ENCODE peak calls at places on chromosomes 13 and 19, in seven cellular contexts. Q is H1, I is HCT116, M is GM12878, B is K562, S is SK-N-SH, O is HepG2. A is an unnamed sample.

GRCh38 chr19:5498817-5499535 is 43.8 kb downstream of the ZNRF4 start:
- DNase-seq in Q (peak; percentile 67), I (no peak), M (no peak), B (no peak), S (no peak), O (no peak), A (peak; percentile 97)

GRCh38 chr19:30718728-30719127 is 346.5 kb downstream of the ZNF536 start:
- DNase-seq in Q (no peak), I (no peak), M (no peak), B (no peak), S (peak; percentile 53), O (no peak), A (no peak)

GRCh38 chr19:53980553-53981407 is 10.7 kb upstream of the CACNG6 start:
- DNase-seq in Q (no peak), I (peak; percentile 86), M (no peak), B (no peak), S (peak; percentile 62), O (peak; percentile 6), A (peak; percentile 33)

GRCh38 chr19:41626877-41627276 is at the start of gene CEACAM4:
- DNase-seq in Q (no peak), I (no peak), M (no peak), B (no peak), S (no peak), O (no peak), A (no peak)

GRCh38 chr19:14367016-14367415 is 14.2 kb upstream of the ADGRE5 start:
- DNase-seq in Q (no peak), I (no peak), M (no peak), B (no peak), S (no peak), O (no peak), A (no peak)

GRCh38 chr13:46202956-46203355 is 8.8 kb upstream of the LRRC63 start:
- DNase-seq in Q (no peak), I (no peak), M (no peak), B (no peak), S (no peak), O (no peak), A (no peak)

GRCh38 chr19:7971553-7972520 is 28.4 kb upstream of the TIMM44 start:
- DNase-seq in Q (no peak), I (no peak), M (no peak), B (no peak), S (no peak), O (no peak), A (no peak)

GRCh38 chr13:98327326-98328314 is 150.6 kb upstream of the RNF113B start:
- DNase-seq in Q (peak; percentile 43), I (no peak), M (no peak), B (no peak), S (no peak), O (peak; percentile 88), A (peak; percentile 85)

GRCh38 chr13:50085063-50085462 is 69.8 kb downstream of the KCNRG start:
- DNase-seq in Q (no peak), I (no peak), M (no peak), B (no peak), S (no peak), O (peak; percentile 20), A (no peak)

GRCh38 chr19:49983645-49984229 is 22.8 kb upstream of the SIGLEC11 start:
- DNase-seq in Q (no peak), I (peak; percentile 26), M (peak; percentile 19), B (peak; percentile 71), S (peak; percentile 79), O (peak; percentile 58), A (peak; percentile 1)

GRCh38 chr13:18949970-18950369 is 231.7 kb downstream of the TUBA3C start:
- DNase-seq in Q (no peak), I (no peak), M (no peak), B (no peak), S (no peak), O (no peak), A (no peak)

GRCh38 chr13:44921931-44922758 is 67.1 kb downstream of the NUFIP1 start:
- DNase-seq in Q (no peak), I (peak; percentile 29), M (no peak), B (no peak), S (no peak), O (peak; percentile 81), A (no peak)

GRCh38 chr19:7637374-7638256 is 705 bp downstream of the STXBP2 start:
- DNase-seq in Q (no peak), I (no peak), M (no peak), B (peak; percentile 93), S (no peak), O (no peak), A (no peak)

GRCh38 chr19:32662186-32662585 is 12.8 kb downstream of the ANKRD27 start:
- DNase-seq in Q (no peak), I (no peak), M (no peak), B (no peak), S (no peak), O (no peak), A (no peak)

GRCh38 chr13:52804202-52804641 is 44.2 kb downstream of the PCDH8 start:
- DNase-seq in Q (no peak), I (no peak), M (no peak), B (no peak), S (peak; percentile 30), O (no peak), A (no peak)

GRCh38 chr19:50921391-50922315 is 10.5 kb upstream of the KLK4 start:
- DNase-seq in Q (no peak), I (no peak), M (no peak), B (no peak), S (no peak), O (no peak), A (no peak)

GRCh38 chr19:4052114-4052992 is 14.3 kb downstream of the ZBTB7A start:
- DNase-seq in Q (no peak), I (no peak), M (no peak), B (no peak), S (no peak), O (peak; percentile 95), A (no peak)

GRCh38 chr13:42279986-42280385 is 8.0 kb downstream of the AKAP11 start:
- DNase-seq in Q (no peak), I (no peak), M (no peak), B (no peak), S (no peak), O (no peak), A (no peak)

GRCh38 chr13:33284016-33284415 is 1.5 kb downstream of the STARD13 start:
- DNase-seq in Q (no peak), I (no peak), M (no peak), B (no peak), S (no peak), O (no peak), A (no peak)

GRCh38 chr13:33285420-33286124 is at the start of gene STARD13:
- DNase-seq in Q (peak; percentile 74), I (peak; percentile 59), M (peak; percentile 16), B (peak; percentile 28), S (peak; percentile 51), O (peak; percentile 92), A (peak; percentile 81)

GRCh38 chr13:33284916-33285315 is 639 bp downstream of the STARD13 start:
- DNase-seq in Q (no peak), I (no peak), M (no peak), B (no peak), S (no peak), O (peak; percentile 17), A (no peak)

GRCh38 chr13:33281951-33282595 is 3.5 kb downstream of the STARD13 start:
- DNase-seq in Q (no peak), I (no peak), M (no peak), B (no peak), S (no peak), O (no peak), A (no peak)

GRCh38 chr13:33283195-33283910 is 2.2 kb downstream of the STARD13 start:
- DNase-seq in Q (no peak), I (no peak), M (no peak), B (no peak), S (no peak), O (no peak), A (no peak)
- H3K9ac ChIP-seq in Q (no peak overlapping the region), I (no peak overlapping the region), M (no peak overlapping the region), B (no peak overlapping the region), S (peak overlapping the region; percentile 81), O (peak overlapping the region; percentile 83), A (no peak overlapping the region)

GRCh38 chr19:17037966-17038500 is 11.4 kb upstream of the CPAMD8 start:
- DNase-seq in Q (no peak), I (no peak), M (no peak), B (no peak), S (no peak), O (no peak), A (no peak)

GRCh38 chr19:17037184-17037583 is 10.6 kb upstream of the CPAMD8 start:
- DNase-seq in Q (no peak), I (no peak), M (no peak), B (no peak), S (no peak), O (no peak), A (no peak)

GRCh38 chr19:17036640-17037039 is 10.0 kb upstream of the CPAMD8 start:
- DNase-seq in Q (no peak), I (no peak), M (no peak), B (no peak), S (no peak), O (no peak), A (no peak)

GRCh38 chr19:17031741-17032140 is 5.1 kb upstream of the CPAMD8 start:
- DNase-seq in Q (no peak), I (no peak), M (no peak), B (no peak), S (no peak), O (no peak), A (no peak)

DNA sequence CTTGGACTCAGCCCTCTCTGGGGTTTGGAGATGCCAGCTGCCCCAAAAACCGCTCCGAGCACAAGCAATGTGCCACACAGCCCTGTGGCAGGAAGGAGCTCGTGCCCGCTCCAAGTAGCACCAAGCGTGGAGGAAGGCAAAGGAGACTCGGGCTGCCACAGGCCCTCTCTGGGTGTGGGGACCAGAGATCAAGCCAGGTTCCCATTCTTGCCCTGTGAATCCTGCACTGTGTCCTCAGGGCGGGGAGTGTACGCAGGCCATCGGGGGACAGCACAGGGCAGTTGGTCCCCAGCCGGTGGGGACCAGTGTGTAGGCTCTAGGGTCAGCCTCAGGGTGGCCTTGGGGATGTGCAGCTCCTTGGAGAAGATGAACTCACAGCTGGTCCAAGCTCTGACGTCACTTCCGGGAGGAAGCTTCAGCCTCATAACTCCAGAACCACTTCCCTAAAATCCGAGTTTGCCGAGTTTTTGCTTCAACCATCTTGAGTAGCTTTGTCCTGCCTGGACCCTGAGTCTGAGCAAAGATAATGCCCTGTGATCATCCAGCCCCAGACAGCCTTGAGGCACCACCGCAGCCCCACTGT is 9.3 kb upstream of the CPAMD8 start:
- DNase-seq in Q (no peak), I (no peak), M (no peak), B (peak; percentile 45), S (no peak), O (no peak), A (no peak)
- TF ChIP-seq YY1 in Q (no peak), I (no peak), M (no peak), B (no peak), S (no peak), O (no peak), A (no peak)

GRCh38 chr13:28531195-28531955 is 36.4 kb upstream of the FLT1 start:
- DNase-seq in Q (peak; percentile 27), I (no peak), M (no peak), B (no peak), S (peak; percentile 48), O (no peak), A (no peak)
- H3K9ac ChIP-seq in Q (peak overlapping the region; percentile 6), I (peak overlapping the region; percentile 35), M (no peak overlapping the region), B (peak overlapping the region; percentile 75), S (no peak overlapping the region), O (no peak overlapping the region), A (peak overlapping the region; percentile 69)

DNA sequence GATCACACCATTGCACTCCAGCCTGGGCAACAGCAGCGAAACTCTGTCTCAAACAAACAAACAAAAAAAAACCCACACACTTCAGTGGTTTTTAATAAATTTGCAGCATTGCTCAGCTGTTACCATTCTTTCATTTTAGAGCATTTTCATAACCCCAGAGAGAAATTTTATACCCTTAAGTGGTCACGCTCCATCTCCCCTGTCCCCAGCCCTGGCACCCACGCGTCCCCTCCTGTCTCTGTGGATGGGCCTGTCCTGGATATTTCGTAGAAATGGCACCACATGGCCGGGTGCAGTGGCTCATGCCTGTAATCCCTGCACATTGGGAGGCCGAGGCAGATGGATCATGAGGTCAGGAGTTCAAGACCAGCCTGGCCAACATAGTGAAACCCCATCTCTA is 7.8 kb downstream of the THOP1 start:
- DNase-seq in Q (no peak), I (no peak), M (no peak), B (no peak), S (no peak), O (no peak), A (no peak)
- TF ChIP-seq YY1 in Q (no peak), I (no peak), M (no peak), B (no peak), S (no peak), O (no peak), A (no peak)